ENCODE peak calls at places on chromosome 14, in six cellular contexts. X is GM23338, M is hepatocyte, W is MM.1S, Z is neural progenitor cell, Y is HCT116. E is an unnamed sample.

GRCh38 chr14:77355811-77356210 is 21.1 kb downstream of the TMED8 start:
- DNase-seq in X (no peak), M (no peak), W (no peak), Z (no peak), Y (no peak), E (peak; percentile 20)

GRCh38 chr14:34069854-34070582 is 119.1 kb upstream of the EGLN3 start:
- DNase-seq in X (no peak), M (no peak), W (no peak), Z (no peak), Y (no peak), E (no peak)

GRCh38 chr14:90599748-90600507 is 203.1 kb downstream of the CALM1 start:
- DNase-seq in X (no peak), M (peak; percentile 50), W (no peak), Z (no peak), Y (no peak), E (peak; percentile 21)

GRCh38 chr14:105470812-105471771 is 3.5 kb upstream of the CRIP2 start:
- DNase-seq in X (peak; percentile 72), M (no peak), W (no peak), Z (peak; percentile 73), Y (no peak), E (no peak)

GRCh38 chr14:93564918-93565317 is 134.2 kb downstream of the UNC79 start:
- DNase-seq in X (no peak), M (no peak), W (peak; percentile 36), Z (no peak), Y (no peak), E (no peak)

GRCh38 chr14:101123639-101124525 is 220.4 kb upstream of the RTL1 start:
- DNase-seq in X (no peak), M (no peak), W (no peak), Z (no peak), Y (no peak), E (no peak)

GRCh38 chr14:104803916-104804371 is 3.0 kb downstream of the ZBTB42 start:
- DNase-seq in X (no peak), M (no peak), W (no peak), Z (no peak), Y (no peak), E (peak; percentile 33)

GRCh38 chr14:68715032-68715924 is 77.6 kb downstream of the ZFP36L1 start:
- DNase-seq in X (no peak), M (no peak), W (no peak), Z (no peak), Y (no peak), E (peak; percentile 54)

GRCh38 chr14:52068741-52069616 is at the start of gene NID2:
- DNase-seq in X (peak; percentile 95), M (peak; percentile 90), W (no peak), Z (peak; percentile 95), Y (no peak), E (peak; percentile 97)

GRCh38 chr14:29339491-29339890 is 572.9 kb downstream of the FOXG1 start:
- DNase-seq in X (no peak), M (no peak), W (no peak), Z (no peak), Y (no peak), E (peak; percentile 36)

GRCh38 chr14:86405250-86405649 is 875.3 kb downstream of the FLRT2 start:
- DNase-seq in X (no peak), M (no peak), W (no peak), Z (no peak), Y (no peak), E (no peak)

GRCh38 chr14:102125546-102125945 is 14.2 kb upstream of the WDR20 start:
- DNase-seq in X (peak; percentile 19), M (peak; percentile 32), W (no peak), Z (no peak), Y (no peak), E (no peak)

GRCh38 chr14:99758915-99759545 is 34.2 kb upstream of the EML1 start:
- DNase-seq in X (no peak), M (no peak), W (no peak), Z (no peak), Y (no peak), E (no peak)

GRCh38 chr14:51912112-51912786 is 51.8 kb downstream of the GNG2 start:
- DNase-seq in X (no peak), M (no peak), W (no peak), Z (no peak), Y (no peak), E (no peak)

GRCh38 chr14:37057776-37058175 is 114.6 kb downstream of the SLC25A21 start:
- DNase-seq in X (no peak), M (no peak), W (no peak), Z (no peak), Y (no peak), E (no peak)

GRCh38 chr14:76067536-76067935 is 82.0 kb downstream of the IFT43 start:
- DNase-seq in X (no peak), M (no peak), W (no peak), Z (no peak), Y (no peak), E (no peak)

GRCh38 chr14:53432378-53432802 is 279.3 kb upstream of the DDHD1 start:
- DNase-seq in X (peak; percentile 84), M (peak; percentile 59), W (peak; percentile 24), Z (peak; percentile 71), Y (peak; percentile 40), E (peak; percentile 58)

GRCh38 chr14:100900837-100901390 is 2.6 kb downstream of the RTL1 start:
- DNase-seq in X (peak; percentile 80), M (peak; percentile 80), W (no peak), Z (peak; percentile 87), Y (peak; percentile 41), E (peak; percentile 29)

GRCh38 chr14:74204481-74204880 is 34.8 kb upstream of the VSX2 start:
- DNase-seq in X (peak; percentile 27), M (no peak), W (no peak), Z (peak; percentile 30), Y (no peak), E (no peak)

GRCh38 chr14:50791201-50791600 is 39.8 kb downstream of the NIN start:
- DNase-seq in X (no peak), M (no peak), W (no peak), Z (no peak), Y (no peak), E (no peak)

GRCh38 chr14:88023658-88024187 is 18.8 kb downstream of the GPR65 start:
- DNase-seq in X (peak; percentile 27), M (no peak), W (no peak), Z (no peak), Y (no peak), E (no peak)

GRCh38 chr14:87076146-87076545 is 916.8 kb downstream of the GALC start:
- DNase-seq in X (peak; percentile 20), M (no peak), W (no peak), Z (no peak), Y (no peak), E (no peak)

GRCh38 chr14:91218041-91218440 is 26.5 kb downstream of the GPR68 start:
- DNase-seq in X (no peak), M (no peak), W (no peak), Z (no peak), Y (no peak), E (no peak)

GRCh38 chr14:88490168-88490567 is 64.6 kb downstream of the PTPN21 start:
- DNase-seq in X (peak; percentile 44), M (no peak), W (no peak), Z (no peak), Y (no peak), E (no peak)

GRCh38 chr14:37037636-37038387 is 134.6 kb downstream of the SLC25A21 start:
- DNase-seq in X (no peak), M (no peak), W (no peak), Z (no peak), Y (no peak), E (peak; percentile 5)

GRCh38 chr14:60226296-60226695 is 22.7 kb upstream of the PPM1A start:
- DNase-seq in X (no peak), M (no peak), W (no peak), Z (no peak), Y (no peak), E (no peak)

GRCh38 chr14:42110167-42110566 is 503.5 kb downstream of the LRFN5 start:
- DNase-seq in X (peak; percentile 60), M (no peak), W (peak; percentile 43), Z (peak; percentile 55), Y (no peak), E (peak; percentile 82)

GRCh38 chr14:50397461-50398196 is 948 bp upstream of the CDKL1 start:
- DNase-seq in X (peak; percentile 21), M (no peak), W (no peak), Z (peak; percentile 2), Y (no peak), E (peak; percentile 63)

GRCh38 chr14:75636100-75636692 is 24.5 kb downstream of the ERG28 start:
- DNase-seq in X (peak; percentile 27), M (no peak), W (no peak), Z (peak; percentile 43), Y (no peak), E (peak; percentile 55)

GRCh38 chr14:74314576-74314975 is 11.8 kb upstream of the ABCD4 start:
- DNase-seq in X (no peak), M (no peak), W (no peak), Z (no peak), Y (no peak), E (no peak)

GRCh38 chr14:96039633-96040311 is 610 bp downstream of the C14orf132 start:
- DNase-seq in X (peak; percentile 72), M (peak; percentile 38), W (no peak), Z (peak; percentile 69), Y (no peak), E (peak; percentile 64)
- TF ChIP-seq EZH2 in X (no peak), M (no peak), W (no peak), Z (peak; percentile 45), Y (no peak), E (no peak)

GRCh38 chr14:58760121-58760520 is 122.4 kb downstream of the DACT1 start:
- DNase-seq in X (no peak), M (no peak), W (no peak), Z (no peak), Y (no peak), E (no peak)
- TF ChIP-seq EZH2phosphoT487 in X (no peak), M (no peak), W (no peak), Z (no peak), Y (no peak), E (no peak)

DNA sequence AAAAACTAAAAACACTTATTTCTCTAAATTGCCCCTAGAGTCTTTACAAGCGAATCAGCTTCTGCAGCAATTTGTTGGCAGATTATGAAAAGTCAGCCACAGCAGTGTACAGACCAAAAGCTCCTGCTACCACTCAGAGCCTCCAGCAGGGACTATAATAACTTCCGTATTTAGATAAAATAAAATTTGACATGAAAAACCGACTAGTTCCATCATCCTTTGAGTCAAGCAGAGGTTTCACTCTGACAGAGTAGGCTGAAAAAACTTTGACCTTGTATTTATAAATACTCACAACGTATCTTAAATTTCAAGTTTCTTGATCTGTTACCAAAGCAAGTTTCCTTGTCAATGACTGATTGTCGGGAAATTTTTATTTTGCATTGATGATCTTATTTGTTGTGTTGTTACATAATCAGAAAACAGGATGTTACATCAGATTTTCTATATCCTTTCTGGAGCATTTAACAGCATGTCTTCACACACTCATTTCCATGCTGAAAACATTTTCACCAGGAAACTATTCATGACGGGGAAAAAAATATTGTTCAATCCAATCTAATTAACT is 283.4 kb downstream of the DAD1 start:
- DNase-seq in X (no peak), M (no peak), W (no peak), Z (no peak), Y (no peak), E (no peak)
- H3K27ac ChIP-seq in X (no peak overlapping the region), M (no peak overlapping the region), W (no peak overlapping the region), Z (no peak overlapping the region), Y (no peak overlapping the region), E (no peak overlapping the region)

GRCh38 chr14:57737598-57737997 is 128.3 kb downstream of the SLC35F4 start:
- DNase-seq in X (no peak), M (no peak), W (no peak), Z (no peak), Y (no peak), E (no peak)

GRCh38 chr14:57736391-57736790 is 129.5 kb downstream of the SLC35F4 start:
- DNase-seq in X (no peak), M (no peak), W (no peak), Z (no peak), Y (no peak), E (no peak)

GRCh38 chr14:57739543-57739942 is 126.3 kb downstream of the SLC35F4 start:
- DNase-seq in X (no peak), M (no peak), W (no peak), Z (no peak), Y (no peak), E (no peak)
- TF ChIP-seq EZH2 in X (no peak), M (no peak), W (no peak), Z (no peak), Y (no peak), E (no peak)

E was measured in GM23248.